ENCODE peak calls at places on chromosomes 12 and 14, in five cellular contexts. M, U, H, R and K are unnamed samples.

GRCh38 chr12:113774526-113774925 is 191.6 kb downstream of the RBM19 start:
- DNase-seq in M (no peak), U (no peak), H (no peak), R (no peak), K (no peak)

GRCh38 chr14:104681689-104682074 is 7.7 kb upstream of the INF2 start:
- DNase-seq in M (no peak), H (no peak), R (no peak), U (peak), K (no peak)

GRCh38 chr12:49358548-49359141 is 8.6 kb upstream of the SPATS2 start:
- DNase-seq in U (peak), H (peak), M (peak), R (no peak), K (peak)

GRCh38 chr12:114918535-114919233 is 234.7 kb upstream of the TBX3 start:
- DNase-seq in M (no peak), R (no peak), U (no peak), H (no peak), K (no peak)

GRCh38 chr12:13941258-13942249 is 39.8 kb downstream of the GRIN2B start:
- DNase-seq in U (peak), H (peak), M (peak), R (peak), K (peak)

GRCh38 chr14:99055019-99055418 is 217.0 kb downstream of the BCL11B start:
- DNase-seq in U (no peak), H (no peak), M (no peak), R (no peak), K (no peak)

GRCh38 chr12:47881826-47882427 is 22.9 kb downstream of the VDR start:
- DNase-seq in R (no peak), U (no peak), M (no peak), H (no peak), K (no peak)

GRCh38 chr12:113190761-113191160 is 5.2 kb downstream of the RITA1 start:
- DNase-seq in M (no peak), R (no peak), U (no peak), H (peak), K (peak)

DNA sequence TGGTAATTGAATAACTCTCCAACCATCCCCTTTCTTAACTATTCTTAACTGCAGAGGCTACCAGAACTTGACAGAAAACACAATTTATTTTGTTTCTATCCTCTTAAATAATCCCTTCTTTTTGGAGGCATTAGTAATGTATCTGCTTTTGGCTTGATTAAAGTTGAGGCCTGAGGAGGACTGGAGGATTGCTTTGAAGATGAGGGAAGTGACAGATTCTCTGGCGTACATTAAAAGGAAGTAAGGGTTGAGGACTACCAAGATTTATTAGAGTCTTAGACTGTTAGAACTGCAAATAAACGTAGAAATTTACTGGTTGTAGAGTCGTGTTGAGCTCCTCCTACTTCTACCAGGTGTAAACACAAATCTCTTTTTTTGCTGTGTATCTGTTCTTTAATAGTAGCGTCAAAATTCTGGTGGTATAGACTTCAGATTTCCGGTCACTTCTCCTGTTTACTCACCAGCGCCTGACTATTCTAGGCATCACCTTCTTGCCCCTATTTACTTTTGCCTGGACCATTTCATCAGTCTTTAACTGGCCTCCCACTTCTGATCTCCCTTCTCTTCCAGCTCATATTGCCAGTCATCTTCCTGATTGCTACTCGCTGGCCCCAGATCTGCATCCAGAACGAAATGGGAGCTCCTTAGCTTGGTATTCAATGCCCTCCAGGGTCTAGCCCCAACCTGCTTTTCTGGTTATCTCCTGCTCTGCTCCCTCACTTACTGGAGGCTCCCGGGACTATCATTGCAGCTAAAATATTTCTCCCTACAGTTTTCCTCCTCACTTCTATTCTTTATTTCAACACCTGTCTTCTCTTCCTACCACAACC is 8.5 kb upstream of the EID3 start:
- DNase-seq in R (no peak), M (no peak), H (no peak), U (no peak), K (no peak)
- H3K4me2 ChIP-seq in R (peak), M (no peak), H (no peak), U (no peak), K (no peak)

DNA sequence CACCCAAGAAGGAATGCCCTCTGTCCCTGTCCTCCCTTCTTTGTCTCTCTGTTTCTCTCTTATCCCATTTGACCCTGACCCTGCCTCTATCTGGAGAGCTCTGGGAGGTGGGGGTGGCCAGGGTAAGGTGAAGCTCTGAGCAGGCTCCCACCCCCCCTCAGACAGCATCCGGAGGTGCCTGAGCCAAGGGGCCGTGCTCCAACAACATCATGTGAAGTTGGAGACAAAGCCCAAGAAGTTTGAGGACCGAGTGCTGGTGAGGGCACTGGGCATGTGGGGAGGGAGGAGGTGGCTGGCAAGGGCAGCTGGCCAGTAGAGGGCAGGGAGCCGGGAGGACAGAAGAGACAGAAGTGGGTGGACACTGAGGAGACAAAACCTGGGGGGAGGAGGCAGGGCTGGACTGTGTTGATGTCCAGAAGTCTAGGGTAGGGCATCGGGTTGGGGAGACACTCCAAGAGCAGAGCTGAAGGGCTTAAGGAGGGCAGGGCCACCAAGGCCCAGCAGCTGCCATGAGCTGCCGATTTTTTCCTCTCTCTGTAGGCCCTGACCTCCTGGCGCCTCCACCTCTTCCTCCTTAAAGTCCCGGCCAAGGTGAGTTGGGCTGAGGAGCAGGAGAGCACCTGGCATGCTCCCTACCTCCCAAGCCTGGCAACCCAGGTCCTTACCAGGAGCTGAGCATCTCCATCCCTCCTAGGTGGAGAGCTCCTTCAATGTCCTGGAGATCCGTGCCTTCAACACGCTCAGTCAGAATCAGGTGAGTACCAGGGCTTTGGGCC is 1.9 kb downstream of the CARMIL3 start:
- DNase-seq in M (no peak), H (no peak), R (no peak), U (no peak), K (no peak)
- H3K27ac ChIP-seq in M (no peak), H (no peak), R (no peak), U (no peak), K (no peak)

DNA sequence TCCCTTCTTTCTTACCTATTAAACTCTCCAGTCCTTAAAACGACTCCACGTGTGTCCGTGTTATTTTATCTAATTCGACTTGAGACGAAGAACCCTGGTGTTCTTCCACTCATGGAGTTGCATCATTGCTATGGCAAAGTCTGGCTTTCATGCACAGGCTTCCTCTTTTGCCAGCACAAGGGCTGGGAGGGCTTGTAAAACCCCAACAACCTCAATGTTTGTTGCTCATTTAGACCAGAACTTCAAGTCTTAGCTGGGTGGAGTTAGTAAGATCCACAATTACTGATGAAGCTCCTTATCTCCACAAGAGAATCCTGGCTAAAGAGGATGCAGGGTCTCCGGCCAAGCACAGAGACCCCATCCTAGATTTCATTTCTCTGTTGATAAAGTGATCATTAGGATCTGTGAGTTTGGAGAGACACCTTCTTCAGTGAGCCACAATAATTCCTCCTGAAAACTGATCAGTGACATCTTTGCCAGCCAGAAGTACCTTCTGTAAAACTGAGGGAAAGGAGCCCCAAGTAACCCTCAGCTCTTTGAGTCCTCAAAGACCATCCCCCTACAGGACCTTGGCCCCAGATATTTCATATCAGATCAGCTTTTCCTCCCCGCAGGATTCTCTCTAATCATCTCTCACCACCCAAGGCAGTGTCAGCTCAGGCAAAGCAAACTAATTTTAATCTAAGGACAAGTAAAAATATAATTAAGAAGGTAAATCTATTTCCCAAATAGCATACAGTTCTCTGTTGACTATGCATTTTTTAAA is 514.6 kb downstream of the FUT8 start:
- DNase-seq in H (no peak), M (no peak), R (no peak), U (no peak), K (no peak)
- H3K4me2 ChIP-seq in H (no peak), M (no peak), R (no peak), U (no peak), K (no peak)

DNA sequence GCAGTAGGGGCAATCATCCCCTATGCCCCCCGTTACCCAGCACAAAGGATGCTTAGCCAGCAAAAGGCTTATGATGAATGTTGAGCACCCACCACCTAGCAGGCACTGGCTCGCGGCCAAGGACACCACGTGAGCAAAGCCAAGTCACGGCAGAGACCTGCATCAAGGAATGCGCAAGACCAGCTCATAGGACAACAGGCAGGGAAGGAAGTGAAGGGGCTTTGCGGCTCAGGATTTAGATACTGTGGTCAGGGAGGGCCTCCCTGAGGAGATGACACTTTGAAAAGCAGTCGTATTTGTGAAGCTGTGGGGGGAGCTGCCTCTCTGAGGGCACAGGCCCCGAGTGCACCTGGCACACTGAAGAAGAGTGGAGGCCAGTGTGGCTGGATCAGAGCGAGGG is 32.8 kb downstream of the SH2B3 start:
- DNase-seq in R (peak), H (no peak), U (no peak), M (no peak), K (no peak)
- H3K27ac ChIP-seq in R (peak), H (no peak), U (no peak), M (no peak), K (no peak)

DNA sequence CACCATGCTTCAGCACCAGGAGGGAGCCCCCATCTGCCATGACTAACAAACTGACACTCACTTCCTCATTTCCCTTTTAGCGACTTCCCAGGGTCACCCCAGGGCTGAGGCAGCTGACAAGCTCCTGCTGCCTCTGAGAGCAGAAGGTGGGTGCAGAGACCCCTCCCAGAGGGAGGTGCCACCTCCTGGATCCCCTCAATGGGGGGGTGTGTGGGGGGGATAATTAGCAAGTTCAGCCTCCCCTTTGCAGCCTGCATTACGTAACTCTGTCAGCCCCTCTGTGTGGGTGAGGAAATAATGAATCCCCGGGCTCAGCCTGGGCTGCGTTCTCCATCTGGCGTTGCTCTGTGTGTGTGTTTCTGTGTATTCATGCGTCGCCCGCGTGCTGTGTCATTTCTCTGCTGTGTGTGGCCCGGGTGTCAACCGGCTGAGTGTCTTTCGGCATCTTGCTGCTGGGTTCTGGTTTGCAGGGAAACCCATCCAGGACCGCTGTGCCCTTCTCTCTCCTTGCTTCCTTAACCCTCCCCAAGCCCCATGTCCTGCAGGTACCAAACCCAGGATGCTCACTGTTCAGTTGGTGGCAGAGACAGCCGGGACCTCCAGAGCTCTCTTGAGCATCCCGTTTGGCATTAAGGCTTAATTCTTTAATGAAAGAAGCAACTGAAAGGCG is 28.0 kb downstream of the NOS1 start:
- DNase-seq in R (no peak), U (no peak), M (no peak), H (no peak), K (no peak)
- H3K4me2 ChIP-seq in R (no peak), U (no peak), M (no peak), H (no peak), K (no peak)

DNA sequence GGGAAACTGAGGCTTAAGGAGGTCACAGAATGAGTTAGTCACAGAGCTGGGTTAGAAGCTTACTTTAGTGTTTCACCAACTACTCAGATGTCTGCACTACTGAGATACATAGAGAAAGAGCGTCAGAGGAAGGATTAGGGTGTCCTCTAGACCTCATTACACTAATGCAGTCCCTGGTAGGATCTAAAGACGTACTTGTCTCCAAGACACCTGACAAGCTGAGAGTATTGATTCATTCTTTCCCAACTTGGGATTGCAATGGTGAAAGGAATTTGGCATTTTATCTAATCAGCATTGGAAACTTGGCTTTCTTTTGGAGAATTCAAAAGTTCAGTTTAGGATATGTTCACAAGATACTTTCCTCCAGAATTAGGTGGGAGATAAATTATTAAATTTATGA is 402.1 kb downstream of the ZFP36L1 start:
- DNase-seq in M (no peak), U (no peak), R (no peak), H (no peak), K (no peak)
- H3K27ac ChIP-seq in M (no peak), U (no peak), R (no peak), H (no peak), K (no peak)

GRCh38 chr14:24377126-24377525 is 9.1 kb downstream of the NFATC4 start:
- DNase-seq in M (no peak), H (no peak), U (no peak), R (no peak), K (no peak)
- H3K4me2 ChIP-seq in M (no peak), H (no peak), U (peak), R (no peak), K (no peak)

DNA sequence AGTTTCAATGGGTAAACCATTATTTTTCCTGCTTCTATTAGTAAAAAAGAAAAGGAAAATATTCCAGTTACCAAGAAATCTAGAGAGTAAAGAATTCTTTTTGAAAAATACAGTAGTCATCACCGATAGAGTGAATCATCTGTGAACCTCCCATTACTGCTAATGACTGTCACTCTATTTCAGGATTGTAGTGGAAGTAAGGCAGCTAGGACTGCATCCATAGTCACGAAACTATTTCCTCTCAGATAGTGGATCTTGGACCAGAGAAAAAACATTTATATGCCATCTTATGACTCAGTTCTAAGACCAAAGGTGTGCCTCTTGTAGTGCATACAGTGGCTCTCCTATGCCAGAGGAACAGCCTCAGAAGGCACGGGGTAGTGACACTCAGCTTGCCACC is 173.9 kb upstream of the PLEKHA5 start:
- DNase-seq in U (no peak), M (no peak), H (no peak), R (no peak), K (no peak)
- H3K27ac ChIP-seq in U (no peak), M (no peak), H (no peak), R (no peak), K (no peak)